ENCODE peak calls at places on chromosomes 1 and 21, in nine cellular contexts. G, Z, S, X, L, Y, E, B and C are unnamed samples. For H3K4me1, the result is how much of the 10 kb centered on the place peaks cover.

GRCh38 chr1:152344463-152344862 is 15.3 kb downstream of the FLG2 start:
- DNase-seq in Z (no peak), X (no peak), B (no peak), S (no peak), G (no peak), Y (no peak), L (no peak), E (no peak), C (no peak)

GRCh38 chr21:44076316-44076715 is 30.9 kb upstream of the PWP2 start:
- DNase-seq in L (no peak), G (no peak), E (no peak), Z (no peak), X (no peak), S (no peak), Y (no peak), B (no peak), C (no peak)

GRCh38 chr1:242428403-242429190 is 95.9 kb downstream of the PLD5 start:
- DNase-seq in Y (no peak), B (no peak), Z (no peak), G (no peak), S (no peak), X (no peak), L (no peak), E (no peak), C (no peak)

GRCh38 chr1:39086386-39087108 is 60.4 kb downstream of the NDUFS5 start:
- DNase-seq in E (no peak), B (no peak), S (no peak), X (no peak), L (no peak), Y (no peak), G (no peak), Z (no peak), C (no peak)

GRCh38 chr1:5950201-5950895 is 41.9 kb downstream of the NPHP4 start:
- DNase-seq in Z (no peak), E (no peak), G (peak), L (no peak), Y (no peak), B (no peak), X (no peak), S (no peak), C (peak)

GRCh38 chr1:178055779-178056471 is 38.0 kb upstream of the RASAL2 start:
- DNase-seq in E (peak), L (no peak), X (peak), Y (no peak), G (no peak), B (no peak), S (no peak), Z (no peak), C (no peak)

GRCh38 chr1:6301526-6301925 is 40.6 kb upstream of the GPR153 start:
- DNase-seq in X (no peak), S (no peak), Z (no peak), B (peak), G (no peak), Y (no peak), E (no peak), L (no peak), C (no peak)

GRCh38 chr1:33742663-33743062 is 121.2 kb upstream of the HMGB4 start:
- DNase-seq in E (no peak), Z (no peak), X (no peak), G (no peak), L (no peak), B (no peak), S (no peak), Y (peak), C (no peak)

GRCh38 chr1:12541274-12542137 is 76.5 kb downstream of the DHRS3 start:
- DNase-seq in S (no peak), Y (peak), E (no peak), G (no peak), L (no peak), X (no peak), B (peak), Z (peak), C (no peak)

GRCh38 chr1:8152731-8153702 is 126.9 kb upstream of the ERRFI1 start:
- DNase-seq in X (no peak), E (no peak), S (no peak), Z (no peak), G (no peak), L (no peak), B (no peak), Y (no peak), C (no peak)

GRCh38 chr1:245240648-245241165 is 85.9 kb downstream of the KIF26B start:
- DNase-seq in L (no peak), Z (no peak), E (no peak), G (no peak), Y (no peak), B (no peak), S (no peak), X (peak), C (no peak)

GRCh38 chr1:156936721-156937220 is 16.3 kb downstream of the LRRC71 start:
- DNase-seq in B (no peak), S (no peak), Z (no peak), E (no peak), L (no peak), X (no peak), G (no peak), Y (no peak), C (no peak)

GRCh38 chr1:226407199-226407496 is 745 bp downstream of the PARP1 start:
- DNase-seq in B (no peak), S (no peak), E (no peak), Y (no peak), Z (no peak), G (no peak), X (no peak), L (no peak), C (no peak)

GRCh38 chr1:41890841-41891311 is 27.8 kb downstream of the HIVEP3 start:
- DNase-seq in L (no peak), G (no peak), E (no peak), Y (no peak), X (peak), B (peak), S (peak), Z (no peak), C (peak)

GRCh38 chr1:178634445-178634844 is 90.6 kb upstream of the RALGPS2 start:
- DNase-seq in B (no peak), S (no peak), G (no peak), E (no peak), Z (no peak), Y (no peak), X (no peak), L (no peak), C (no peak)

GRCh38 chr1:10861822-10862221 is 65.4 kb upstream of the CASZ1 start:
- DNase-seq in G (no peak), X (no peak), Z (no peak), S (no peak), Y (no peak), L (no peak), E (no peak), B (no peak), C (no peak)

GRCh38 chr1:18913065-18913502 is 10.7 kb upstream of the ALDH4A1 start:
- DNase-seq in E (no peak), B (peak), G (peak), Z (peak), X (peak), S (peak), Y (no peak), L (peak), C (no peak)

GRCh38 chr1:9559673-9560072 is 20.4 kb downstream of the SLC25A33 start:
- DNase-seq in L (peak), G (no peak), S (no peak), B (no peak), Y (no peak), X (no peak), Z (no peak), E (no peak), C (no peak)

GRCh38 chr1:111603979-111604378 is 15.6 kb upstream of the RAP1A start:
- DNase-seq in B (no peak), Y (peak), L (no peak), E (no peak), G (no peak), Z (peak), X (peak), S (no peak), C (no peak)

GRCh38 chr1:173302366-173302765 is 95.2 kb upstream of the TNFSF4 start:
- DNase-seq in B (no peak), L (no peak), S (no peak), Y (no peak), G (no peak), Z (no peak), E (no peak), X (no peak), C (no peak)

GRCh38 chr1:235102993-235103411 is 25.6 kb downstream of the TOMM20 start:
- DNase-seq in S (no peak), Z (peak), L (no peak), E (no peak), G (no peak), X (no peak), Y (no peak), B (no peak), C (no peak)

GRCh38 chr1:205298191-205298994 is 23.2 kb downstream of the NUAK2 start:
- DNase-seq in S (no peak), B (no peak), G (no peak), X (no peak), Y (no peak), L (peak), E (peak), Z (no peak), C (no peak)

GRCh38 chr1:18204568-18204967 is 97.0 kb downstream of the IGSF21 start:
- DNase-seq in S (no peak), Y (no peak), G (no peak), B (no peak), E (no peak), Z (no peak), X (no peak), L (no peak), C (no peak)

GRCh38 chr21:41631564-41632461 is 123.9 kb upstream of the TMPRSS2 start:
- DNase-seq in Z (peak), L (no peak), S (peak), B (peak), X (peak), G (no peak), E (no peak), Y (no peak), C (no peak)

GRCh38 chr1:81844477-81844876 is 43.7 kb downstream of the ADGRL2 start:
- DNase-seq in S (no peak), E (no peak), L (no peak), Y (no peak), B (no peak), Z (no peak), X (no peak), G (no peak), C (no peak)

GRCh38 chr1:39926343-39926769 is 24.6 kb upstream of the MYCL start:
- DNase-seq in S (no peak), Y (no peak), B (peak), G (no peak), X (no peak), L (no peak), Z (no peak), E (no peak), C (no peak)

GRCh38 chr1:110605901-110606783 is at the start of gene KCNA2:
- DNase-seq in B (no peak), Z (peak), Y (no peak), L (peak), G (peak), E (no peak), S (no peak), X (peak), C (no peak)

GRCh38 chr1:158011714-158012113 is 18.3 kb downstream of the KIRREL1 start:
- DNase-seq in E (no peak), L (no peak), B (no peak), S (no peak), Y (no peak), X (no peak), Z (no peak), G (no peak), C (no peak)

GRCh38 chr21:44681152-44681551 is 811 bp downstream of the KRTAP12-1 start:
- DNase-seq in Y (no peak), G (no peak), S (no peak), B (no peak), E (no peak), L (no peak), X (no peak), Z (no peak), C (peak)

GRCh38 chr1:232369451-232369850 is 260.5 kb downstream of the SIPA1L2 start:
- DNase-seq in X (no peak), B (no peak), E (no peak), L (no peak), Z (no peak), S (no peak), G (no peak), Y (no peak), C (no peak)

GRCh38 chr1:164858233-164858632 is 299.2 kb downstream of the PBX1 start:
- DNase-seq in G (no peak), Z (no peak), L (no peak), X (no peak), S (peak), E (no peak), B (no peak), Y (no peak), C (no peak)

GRCh38 chr1:230191079-230191478 is 124.0 kb downstream of the GALNT2 start:
- DNase-seq in G (no peak), X (peak), Y (peak), Z (peak), B (no peak), E (no peak), L (no peak), S (peak), C (no peak)

GRCh38 chr1:153389978-153390879 is 644 bp downstream of the S100A8 start:
- DNase-seq in Z (no peak), S (no peak), G (no peak), E (no peak), X (no peak), Y (peak), L (no peak), B (peak), C (no peak)

GRCh38 chr1:153386500-153386901 is 4.4 kb downstream of the S100A8 start:
- DNase-seq in X (peak), E (no peak), Y (peak), L (no peak), B (peak), G (no peak), Z (peak), S (no peak), C (peak)

GRCh38 chr1:153389394-153389793 is 1.5 kb downstream of the S100A8 start:
- DNase-seq in Y (no peak), B (no peak), L (no peak), X (no peak), E (no peak), G (no peak), S (no peak), Z (no peak), C (no peak)

GRCh38 chr1:153387001-153387400 is 3.9 kb downstream of the S100A8 start:
- DNase-seq in E (no peak), Y (peak), X (no peak), B (no peak), Z (no peak), L (no peak), S (no peak), G (no peak), C (no peak)

DNA sequence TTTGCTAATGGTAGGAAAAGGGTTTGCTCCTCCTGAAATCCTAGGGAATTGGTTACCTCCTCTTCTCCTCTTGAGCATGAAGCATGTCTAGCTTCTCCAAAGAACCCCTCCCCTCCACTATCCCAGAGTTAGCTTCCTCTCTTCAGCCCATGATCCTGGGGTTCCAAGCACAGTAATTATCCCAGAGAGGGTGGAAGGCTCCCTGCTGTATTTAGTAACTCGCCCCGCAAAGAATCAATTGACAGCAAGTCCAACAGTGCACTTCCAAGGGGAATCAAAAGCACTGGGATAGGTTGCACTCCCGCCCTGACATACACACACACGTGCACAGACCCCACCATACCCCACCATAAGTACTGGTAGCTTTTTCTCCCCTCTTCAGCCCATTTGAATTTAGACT is 3.1 kb downstream of the S100A8 start:
- DNase-seq in S (no peak), B (no peak), X (no peak), E (no peak), G (no peak), Z (no peak), Y (peak), L (no peak), C (peak)
- H3K4me1 ChIP-seq in S (under half), B (under half), X (under half), E (under half), G (under half), Z (under half), Y (under half), L (under half), C (under half)

GRCh38 chr1:27659497-27660299 is 12.3 kb downstream of the IFI6 start:
- DNase-seq in L (peak), B (peak), G (peak), Z (peak), Y (peak), S (peak), X (peak), E (no peak), C (no peak)
- TF ChIP-seq POLR2AphosphoS5 in L (peak), B (peak), G (peak), Z (peak), Y (peak), S (peak), X (peak), E (peak), C (peak)

DNA sequence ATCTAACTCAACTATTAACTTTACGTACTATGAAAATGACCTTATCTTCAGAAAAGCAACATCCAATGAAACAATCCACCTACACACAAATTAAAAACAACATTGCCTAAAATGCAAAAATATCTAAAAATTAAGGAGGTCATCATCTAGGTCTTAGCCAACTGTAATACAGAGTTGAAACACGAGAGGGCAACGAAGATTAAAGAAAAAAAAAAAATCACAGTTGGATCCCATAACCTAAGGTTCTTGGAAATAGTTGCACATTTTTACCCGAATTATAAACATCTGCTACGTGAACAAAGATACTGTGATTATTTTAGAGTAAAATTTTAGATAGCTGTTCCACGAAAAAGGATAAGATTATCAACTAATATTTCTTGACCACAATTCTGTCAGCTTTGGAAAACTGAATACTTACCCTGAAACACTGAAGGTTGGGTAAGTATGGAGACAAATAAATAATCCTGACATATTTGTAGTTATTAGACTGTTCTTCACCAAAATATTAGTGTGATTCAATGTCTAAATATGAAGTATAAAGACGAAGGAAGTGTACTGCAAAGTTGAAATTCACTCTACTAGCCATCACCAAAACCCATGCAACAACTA is 88.0 kb upstream of the AK4 start:
- DNase-seq in E (no peak), L (peak), Y (no peak), G (no peak), Z (no peak), B (no peak), S (no peak), X (no peak), C (no peak)
- H3K4me1 ChIP-seq in E (under half), L (under half), Y (half or more), G (half or more), Z (under half), B (under half), S (under half), X (under half), C (half or more)

GRCh38 chr1:45568421-45568820 is 15.4 kb upstream of the NASP start:
- DNase-seq in B (peak), X (no peak), Y (no peak), E (no peak), Z (no peak), S (peak), L (no peak), G (no peak), C (no peak)
- TF ChIP-seq POLR2AphosphoS5 in B (peak), X (no peak), Y (no peak), E (no peak), Z (no peak), S (peak), L (no peak), G (peak), C (no peak)

GRCh38 chr1:93614550-93615200 is 67.0 kb downstream of the BCAR3 start:
- DNase-seq in X (peak), E (no peak), Z (peak), S (no peak), B (no peak), L (no peak), Y (no peak), G (no peak), C (no peak)

GRCh38 chr1:93615201-93616150 is 66.2 kb downstream of the BCAR3 start:
- DNase-seq in Z (peak), B (peak), S (no peak), X (no peak), L (peak), Y (no peak), E (no peak), G (no peak), C (no peak)

GRCh38 chr1:93616221-93616995 is 65.2 kb downstream of the BCAR3 start:
- DNase-seq in Z (peak), Y (no peak), G (no peak), S (no peak), E (no peak), B (no peak), L (no peak), X (peak), C (no peak)

GRCh38 chr1:93617670-93618488 is 63.8 kb downstream of the BCAR3 start:
- DNase-seq in E (no peak), S (no peak), B (no peak), Y (no peak), Z (peak), L (no peak), X (peak), G (no peak), C (no peak)

GRCh38 chr1:93616996-93617669 is 64.5 kb downstream of the BCAR3 start:
- DNase-seq in G (no peak), Y (no peak), B (peak), S (no peak), L (no peak), Z (peak), X (peak), E (no peak), C (no peak)
- H3K4me1 ChIP-seq in G (half or more), Y (half or more), B (under half), S (under half), L (under half), Z (half or more), X (half or more), E (half or more), C (half or more)

GRCh38 chr1:56481140-56481694 is 98.1 kb downstream of the PLPP3 start:
- DNase-seq in S (no peak), Y (no peak), B (no peak), Z (no peak), E (no peak), X (no peak), G (no peak), L (no peak), C (no peak)

GRCh38 chr1:56478734-56479133 is 100.6 kb downstream of the PLPP3 start:
- DNase-seq in G (no peak), S (no peak), L (no peak), Z (no peak), B (no peak), Y (no peak), X (no peak), E (no peak), C (no peak)

GRCh38 chr1:56472860-56473259 is 106.5 kb downstream of the PLPP3 start:
- DNase-seq in L (no peak), G (no peak), Z (no peak), E (no peak), Y (no peak), X (no peak), S (no peak), B (no peak), C (no peak)

GRCh38 chr1:56473582-56474270 is 105.6 kb downstream of the PLPP3 start:
- DNase-seq in B (no peak), L (no peak), E (no peak), Y (no peak), G (no peak), Z (no peak), S (no peak), X (no peak), C (no peak)

DNA sequence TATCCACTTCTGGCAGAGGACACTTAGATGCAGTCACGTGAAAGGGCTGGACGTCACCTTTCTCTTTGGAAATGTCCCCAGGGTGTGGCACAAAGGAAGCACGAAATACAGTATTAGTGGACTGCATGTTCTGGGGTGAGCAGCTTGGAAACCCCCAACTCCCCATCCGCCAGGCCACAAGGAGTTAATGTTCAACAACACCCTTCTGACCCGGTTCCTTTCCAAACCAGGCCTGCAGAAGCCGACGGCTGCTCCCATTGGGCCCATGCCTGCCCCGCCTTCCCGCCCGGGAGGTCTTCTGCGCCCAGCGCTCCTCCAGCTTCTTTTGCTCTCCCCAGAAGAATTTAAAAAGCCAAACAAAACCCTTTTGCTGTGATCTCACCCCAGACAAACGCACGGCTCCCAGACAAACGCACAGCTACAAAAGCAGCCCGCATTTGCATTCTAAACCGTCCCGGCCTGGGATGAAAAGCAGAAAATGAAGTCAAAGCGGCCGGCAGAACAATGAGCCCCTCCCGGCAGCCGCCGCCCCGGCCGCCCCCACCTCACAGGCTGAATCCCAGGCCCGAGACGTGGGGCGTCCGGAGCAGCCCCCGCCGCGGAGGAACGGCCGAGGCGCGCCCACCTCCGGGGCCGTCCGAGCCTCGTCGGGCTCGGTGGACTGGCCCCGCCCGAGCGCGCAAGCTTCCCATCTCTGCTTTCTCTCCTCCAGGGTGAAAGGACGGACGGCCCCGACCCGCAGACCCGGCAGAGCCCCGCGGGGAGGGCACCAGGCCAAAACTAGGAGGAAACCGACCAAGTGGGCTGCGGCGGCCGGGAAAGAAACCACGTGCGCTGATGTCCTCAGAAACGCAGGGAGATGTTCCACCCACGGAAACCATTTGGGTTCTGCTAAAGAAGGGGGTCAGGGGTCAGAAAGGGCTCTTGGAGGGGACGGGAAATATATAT is 101.9 kb downstream of the PLPP3 start:
- DNase-seq in S (no peak), Y (peak), B (peak), E (no peak), X (peak), Z (peak), G (peak), L (peak), C (no peak)
- TF ChIP-seq POLR2AphosphoS5 in S (peak), Y (no peak), B (no peak), E (no peak), X (peak), Z (no peak), G (no peak), L (peak), C (peak)